ENCODE peak calls at places on chromosomes 12 and 14, in six cellular contexts. L is GM12891, M is HCT116, X is Panc1, R is suprapubic skin, G is stomach. H is an unnamed sample.

GRCh38 chr14:104245075-104245474 is 106.7 kb downstream of the KIF26A start:
- DNase-seq in L (no peak), M (no peak), X (no peak), R (no peak), G (peak; percentile 3), H (no peak)

GRCh38 chr12:10861366-10861765 is 12.1 kb upstream of the PRR4 start:
- DNase-seq in L (no peak), M (no peak), X (no peak), R (no peak), G (no peak), H (no peak)

GRCh38 chr12:41205070-41205715 is 17.1 kb downstream of the PDZRN4 start:
- DNase-seq in L (no peak), M (no peak), X (no peak), R (no peak), G (no peak), H (peak; percentile 5)

GRCh38 chr12:80183939-80184338 is 84.6 kb downstream of the OTOGL start:
- DNase-seq in L (no peak), M (no peak), X (no peak), R (no peak), G (no peak), H (no peak)

GRCh38 chr14:50260511-50260910 is 29.1 kb upstream of the SOS2 start:
- DNase-seq in L (peak; percentile 7), M (peak; percentile 3), X (no peak), R (no peak), G (no peak), H (peak; percentile 37)

GRCh38 chr12:114662512-114663177 is 21.3 kb downstream of the TBX3 start:
- DNase-seq in L (no peak), M (peak; percentile 57), X (peak; percentile 64), R (no peak), G (peak; percentile 88), H (peak; percentile 82)

GRCh38 chr14:36659822-36660735 is 1.6 kb upstream of the PAX9 start:
- DNase-seq in L (no peak), M (no peak), X (no peak), R (no peak), G (no peak), H (no peak)

GRCh38 chr12:47084172-47084571 is 4.4 kb upstream of the AMIGO2 start:
- DNase-seq in L (no peak), M (no peak), X (no peak), R (no peak), G (no peak), H (no peak)

GRCh38 chr12:22321620-22322019 is 12.9 kb downstream of the ST8SIA1 start:
- DNase-seq in L (no peak), M (no peak), X (no peak), R (no peak), G (no peak), H (no peak)

GRCh38 chr12:63151898-63152700 is 1.1 kb upstream of the AVPR1A start:
- DNase-seq in L (peak; percentile 21), M (peak; percentile 43), X (peak; percentile 20), R (no peak), G (no peak), H (peak; percentile 51)

GRCh38 chr12:50677858-50678257 is 86.0 kb upstream of the ATF1 start:
- DNase-seq in L (no peak), M (no peak), X (no peak), R (no peak), G (no peak), H (no peak)

GRCh38 chr14:73723799-73724621 is 9.8 kb upstream of the PNMA1 start:
- DNase-seq in L (no peak), M (no peak), X (no peak), R (no peak), G (peak; percentile 63), H (peak; percentile 85)

GRCh38 chr14:29800961-29801360 is 126.7 kb downstream of the PRKD1 start:
- DNase-seq in L (no peak), M (no peak), X (no peak), R (no peak), G (no peak), H (no peak)

GRCh38 chr12:92619730-92620684 is 82.8 kb upstream of the PLEKHG7 start:
- DNase-seq in L (no peak), M (no peak), X (no peak), R (no peak), G (no peak), H (peak; percentile 56)

GRCh38 chr14:67762051-67762450 is 54.3 kb downstream of the ZFYVE26 start:
- DNase-seq in L (no peak), M (no peak), X (no peak), R (no peak), G (no peak), H (no peak)

GRCh38 chr12:2239376-2240010 is 186.7 kb downstream of the CACNA1C start:
- DNase-seq in L (no peak), M (no peak), X (no peak), R (no peak), G (no peak), H (no peak)

GRCh38 chr14:100025111-100025510 is 40.1 kb upstream of the EVL start:
- DNase-seq in L (peak; percentile 25), M (peak; percentile 35), X (no peak), R (no peak), G (peak; percentile 40), H (peak; percentile 35)

GRCh38 chr12:42104087-42104486 is 40.6 kb downstream of the GXYLT1 start:
- DNase-seq in L (no peak), M (no peak), X (no peak), R (no peak), G (no peak), H (no peak)

GRCh38 chr14:72590577-72590976 is 303.3 kb downstream of the DPF3 start:
- DNase-seq in L (no peak), M (no peak), X (no peak), R (no peak), G (no peak), H (no peak)

GRCh38 chr12:118958520-118958919 is 22.8 kb upstream of the SRRM4 start:
- DNase-seq in L (no peak), M (no peak), X (no peak), R (no peak), G (no peak), H (no peak)

GRCh38 chr14:105146181-105146975 is 22.2 kb downstream of the JAG2 start:
- DNase-seq in L (no peak), M (no peak), X (no peak), R (no peak), G (no peak), H (no peak)

GRCh38 chr14:103966631-103967030 is 24.3 kb upstream of the RD3L start:
- DNase-seq in L (no peak), M (no peak), X (no peak), R (no peak), G (no peak), H (no peak)

GRCh38 chr14:33219957-33220356 is 281.3 kb downstream of the NPAS3 start:
- DNase-seq in L (no peak), M (no peak), X (no peak), R (no peak), G (no peak), H (no peak)

GRCh38 chr14:77961853-77962580 is 162.1 kb downstream of the ADCK1 start:
- DNase-seq in L (no peak), M (no peak), X (no peak), R (no peak), G (no peak), H (no peak)

GRCh38 chr14:51430079-51430478 is 190.0 kb downstream of the TMX1 start:
- DNase-seq in L (no peak), M (no peak), X (no peak), R (no peak), G (no peak), H (peak; percentile 29)

GRCh38 chr12:99824900-99825562 is 159.7 kb downstream of the ANKS1B start:
- DNase-seq in L (no peak), M (no peak), X (no peak), R (no peak), G (no peak), H (no peak)

GRCh38 chr12:131204416-131205311 is 251.0 kb downstream of the ADGRD1 start:
- DNase-seq in L (no peak), M (no peak), X (no peak), R (no peak), G (no peak), H (no peak)

GRCh38 chr12:6330192-6330591 is 11.7 kb downstream of the TNFRSF1A start:
- DNase-seq in L (no peak), M (no peak), X (no peak), R (no peak), G (no peak), H (no peak)
- TF ChIP-seq POLR2AphosphoS5 in L (no peak), M (no peak), X (no peak), R (no peak), G (no peak), H (no peak)

DNA sequence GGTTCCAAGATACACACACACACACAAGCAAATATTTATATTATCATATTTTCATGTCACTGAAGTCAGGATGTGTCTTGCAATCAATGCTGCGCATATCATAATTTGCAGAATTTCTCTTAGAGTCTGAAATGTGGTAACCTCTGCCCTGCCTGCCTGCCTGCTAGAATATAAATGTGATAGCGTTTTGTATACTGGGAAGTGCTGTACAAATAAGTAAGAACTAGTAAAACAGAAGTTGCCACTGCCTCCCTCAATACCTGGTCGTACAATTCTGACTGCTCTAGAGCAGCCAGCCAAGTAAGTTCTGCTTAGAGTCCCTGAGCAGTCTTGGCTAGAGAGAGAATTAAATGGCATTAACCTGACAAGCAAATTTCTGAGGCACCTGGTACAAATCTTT is 83.9 kb upstream of the NTF3 start:
- DNase-seq in L (no peak), M (no peak), X (no peak), R (no peak), G (no peak), H (no peak)
- TF ChIP-seq POLR2AphosphoS5 in L (no peak), M (no peak), X (no peak), R (no peak), G (no peak), H (no peak)

DNA sequence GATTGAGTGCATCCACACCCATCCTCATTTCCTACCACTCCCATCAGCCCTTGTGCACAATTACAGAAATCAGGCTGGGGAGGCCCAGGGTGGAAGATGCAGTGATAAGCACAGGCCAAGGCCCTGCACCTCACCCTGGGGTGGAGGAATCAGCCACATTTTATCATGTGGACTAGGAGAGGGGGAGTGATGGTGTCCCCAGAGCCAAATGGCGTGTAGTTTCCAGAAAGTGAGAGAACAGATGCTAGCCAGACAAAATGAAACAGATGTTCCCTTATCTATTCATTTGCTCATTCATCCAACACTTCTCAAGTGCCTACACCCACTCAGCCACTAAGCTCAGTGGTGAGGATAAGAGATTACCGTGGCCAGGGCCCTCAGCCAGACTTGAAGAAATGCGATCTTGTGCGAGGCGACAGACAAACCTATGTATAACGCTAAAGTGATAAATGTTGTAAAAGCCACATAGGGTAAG is 93.6 kb downstream of the STAB2 start:
- DNase-seq in L (no peak), M (no peak), X (no peak), R (no peak), G (no peak), H (no peak)
- TF ChIP-seq POLR2AphosphoS5 in L (no peak), M (no peak), X (no peak), R (no peak), G (no peak), H (no peak)

DNA sequence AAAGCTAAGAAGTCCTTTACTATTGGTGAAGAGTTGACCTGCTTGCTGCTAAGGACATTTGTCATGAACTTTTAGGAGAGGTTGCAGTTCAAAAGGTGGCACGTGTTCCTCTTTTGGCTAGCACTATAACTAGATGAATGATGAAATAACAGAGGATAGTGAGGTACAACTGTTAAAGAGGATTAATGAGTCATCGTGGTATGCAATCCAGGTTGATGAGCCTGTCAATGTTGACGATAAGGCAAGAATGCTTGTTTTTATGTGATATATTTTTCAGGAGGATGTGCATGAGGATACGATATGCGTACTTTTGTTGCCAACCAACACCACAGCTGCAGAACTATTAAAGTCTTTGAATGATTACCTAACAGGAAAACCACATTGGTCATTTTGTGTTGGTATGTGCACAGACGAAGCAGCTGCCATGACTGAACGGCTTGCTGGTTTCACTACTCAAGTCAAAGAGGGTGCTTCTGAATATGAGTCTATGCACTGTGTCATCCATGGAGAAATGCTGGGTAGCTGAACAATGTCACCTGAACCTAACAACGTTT is 10.6 kb downstream of the CEP128 start:
- DNase-seq in L (no peak), M (no peak), X (no peak), R (no peak), G (no peak), H (no peak)
- TF ChIP-seq POLR2AphosphoS5 in L (no peak), M (no peak), X (no peak), R (no peak), G (no peak), H (no peak)

H was measured in endothelial cell of umbilical vein.